ENCODE peak calls at places on chromosomes 1 and 21, in six cellular contexts. One of them, this sample, is unnamed.

GRCh38 chr1:169110691-169111447 is 4.4 kb downstream of the ATP1B1 start:
- DNase-seq in activated CD8-positive, alpha-beta T cell treated with anti-CD3 and anti-CD28 coated beads for 36 hours: no peak
- DNase-seq in AG20443: no peak
- DNase-seq in Daoy: no peak
- DNase-seq in stimulated activated CD8-positive, alpha-beta memory T cell treated with anti-CD3 and anti-CD28 coated beads, Interleukin-12 subunit alpha, Interleukin-12 subunit beta, amount 100 ng/mL, for 1 hour: no peak
- DNase-seq in stromal cell of bone marrow: no peak
- DNase-seq in this sample: no peak

GRCh38 chr1:64246294-64246917 is 43.0 kb downstream of the UBE2U start:
- DNase-seq in Daoy: no peak
- DNase-seq in activated CD8-positive, alpha-beta T cell treated with anti-CD3 and anti-CD28 coated beads for 36 hours: no peak
- DNase-seq in AG20443: peak; percentile 48
- DNase-seq in stromal cell of bone marrow: peak; percentile 32
- DNase-seq in stimulated activated CD8-positive, alpha-beta memory T cell treated with anti-CD3 and anti-CD28 coated beads, Interleukin-12 subunit alpha, Interleukin-12 subunit beta, amount 100 ng/mL, for 1 hour: no peak
- DNase-seq in this sample: no peak

GRCh38 chr1:7993593-7994479 is 32.3 kb downstream of the ERRFI1 start:
- DNase-seq in AG20443: no peak
- DNase-seq in stromal cell of bone marrow: no peak
- DNase-seq in activated CD8-positive, alpha-beta T cell treated with anti-CD3 and anti-CD28 coated beads for 36 hours: no peak
- DNase-seq in stimulated activated CD8-positive, alpha-beta memory T cell treated with anti-CD3 and anti-CD28 coated beads, Interleukin-12 subunit alpha, Interleukin-12 subunit beta, amount 100 ng/mL, for 1 hour: no peak
- DNase-seq in Daoy: peak; percentile 66
- DNase-seq in this sample: peak; percentile 37

GRCh38 chr1:24855474-24855873 is 74.6 kb downstream of the RUNX3 start:
- DNase-seq in activated CD8-positive, alpha-beta T cell treated with anti-CD3 and anti-CD28 coated beads for 36 hours: no peak
- DNase-seq in stromal cell of bone marrow: no peak
- DNase-seq in stimulated activated CD8-positive, alpha-beta memory T cell treated with anti-CD3 and anti-CD28 coated beads, Interleukin-12 subunit alpha, Interleukin-12 subunit beta, amount 100 ng/mL, for 1 hour: no peak
- DNase-seq in AG20443: no peak
- DNase-seq in Daoy: no peak
- DNase-seq in this sample: no peak

GRCh38 chr21:41684381-41685245 is 82.2 kb downstream of the RIPK4 start:
- DNase-seq in stimulated activated CD8-positive, alpha-beta memory T cell treated with anti-CD3 and anti-CD28 coated beads, Interleukin-12 subunit alpha, Interleukin-12 subunit beta, amount 100 ng/mL, for 1 hour: no peak
- DNase-seq in AG20443: peak; percentile 77
- DNase-seq in Daoy: peak; percentile 87
- DNase-seq in activated CD8-positive, alpha-beta T cell treated with anti-CD3 and anti-CD28 coated beads for 36 hours: no peak
- DNase-seq in stromal cell of bone marrow: no peak
- DNase-seq in this sample: peak; percentile 92

GRCh38 chr1:183622884-183623785 is 12.4 kb downstream of the ARPC5 start:
- DNase-seq in activated CD8-positive, alpha-beta T cell treated with anti-CD3 and anti-CD28 coated beads for 36 hours: peak; percentile 64
- DNase-seq in AG20443: peak; percentile 42
- DNase-seq in stromal cell of bone marrow: no peak
- DNase-seq in stimulated activated CD8-positive, alpha-beta memory T cell treated with anti-CD3 and anti-CD28 coated beads, Interleukin-12 subunit alpha, Interleukin-12 subunit beta, amount 100 ng/mL, for 1 hour: peak; percentile 27
- DNase-seq in Daoy: peak; percentile 54
- DNase-seq in this sample: peak; percentile 65

GRCh38 chr21:37915941-37916794 is at the start of gene KCNJ6:
- DNase-seq in stimulated activated CD8-positive, alpha-beta memory T cell treated with anti-CD3 and anti-CD28 coated beads, Interleukin-12 subunit alpha, Interleukin-12 subunit beta, amount 100 ng/mL, for 1 hour: no peak
- DNase-seq in stromal cell of bone marrow: no peak
- DNase-seq in Daoy: peak; percentile 83
- DNase-seq in activated CD8-positive, alpha-beta T cell treated with anti-CD3 and anti-CD28 coated beads for 36 hours: peak; percentile 15
- DNase-seq in AG20443: peak; percentile 90
- DNase-seq in this sample: peak; percentile 6

GRCh38 chr1:166164995-166165660 is 1.7 kb downstream of the FAM78B start:
- DNase-seq in activated CD8-positive, alpha-beta T cell treated with anti-CD3 and anti-CD28 coated beads for 36 hours: peak; percentile 14
- DNase-seq in stromal cell of bone marrow: no peak
- DNase-seq in stimulated activated CD8-positive, alpha-beta memory T cell treated with anti-CD3 and anti-CD28 coated beads, Interleukin-12 subunit alpha, Interleukin-12 subunit beta, amount 100 ng/mL, for 1 hour: no peak
- DNase-seq in AG20443: peak; percentile 76
- DNase-seq in Daoy: peak; percentile 69
- DNase-seq in this sample: no peak

GRCh38 chr1:66552829-66553228 is 18.9 kb downstream of the SGIP1 start:
- DNase-seq in activated CD8-positive, alpha-beta T cell treated with anti-CD3 and anti-CD28 coated beads for 36 hours: no peak
- DNase-seq in stimulated activated CD8-positive, alpha-beta memory T cell treated with anti-CD3 and anti-CD28 coated beads, Interleukin-12 subunit alpha, Interleukin-12 subunit beta, amount 100 ng/mL, for 1 hour: no peak
- DNase-seq in AG20443: no peak
- DNase-seq in Daoy: no peak
- DNase-seq in stromal cell of bone marrow: no peak
- DNase-seq in this sample: no peak

GRCh38 chr1:115465802-115466363 is 127.8 kb upstream of the NGF start:
- DNase-seq in stromal cell of bone marrow: no peak
- DNase-seq in Daoy: no peak
- DNase-seq in stimulated activated CD8-positive, alpha-beta memory T cell treated with anti-CD3 and anti-CD28 coated beads, Interleukin-12 subunit alpha, Interleukin-12 subunit beta, amount 100 ng/mL, for 1 hour: no peak
- DNase-seq in AG20443: no peak
- DNase-seq in activated CD8-positive, alpha-beta T cell treated with anti-CD3 and anti-CD28 coated beads for 36 hours: no peak
- DNase-seq in this sample: no peak

GRCh38 chr1:201877877-201878339 is 10.8 kb upstream of the SHISA4 start:
- DNase-seq in AG20443: peak; percentile 67
- DNase-seq in Daoy: peak; percentile 51
- DNase-seq in stimulated activated CD8-positive, alpha-beta memory T cell treated with anti-CD3 and anti-CD28 coated beads, Interleukin-12 subunit alpha, Interleukin-12 subunit beta, amount 100 ng/mL, for 1 hour: no peak
- DNase-seq in activated CD8-positive, alpha-beta T cell treated with anti-CD3 and anti-CD28 coated beads for 36 hours: peak; percentile 44
- DNase-seq in stromal cell of bone marrow: no peak
- DNase-seq in this sample: peak; percentile 62

GRCh38 chr1:12336436-12336835 is 106.6 kb downstream of the VPS13D start:
- DNase-seq in Daoy: no peak
- DNase-seq in activated CD8-positive, alpha-beta T cell treated with anti-CD3 and anti-CD28 coated beads for 36 hours: no peak
- DNase-seq in stimulated activated CD8-positive, alpha-beta memory T cell treated with anti-CD3 and anti-CD28 coated beads, Interleukin-12 subunit alpha, Interleukin-12 subunit beta, amount 100 ng/mL, for 1 hour: no peak
- DNase-seq in stromal cell of bone marrow: no peak
- DNase-seq in AG20443: no peak
- DNase-seq in this sample: no peak

GRCh38 chr1:54439550-54440223 is 33.5 kb upstream of the SSBP3 start:
- DNase-seq in activated CD8-positive, alpha-beta T cell treated with anti-CD3 and anti-CD28 coated beads for 36 hours: no peak
- DNase-seq in AG20443: no peak
- DNase-seq in stimulated activated CD8-positive, alpha-beta memory T cell treated with anti-CD3 and anti-CD28 coated beads, Interleukin-12 subunit alpha, Interleukin-12 subunit beta, amount 100 ng/mL, for 1 hour: no peak
- DNase-seq in Daoy: no peak
- DNase-seq in stromal cell of bone marrow: no peak
- DNase-seq in this sample: no peak

GRCh38 chr1:220810179-220810653 is 23.5 kb downstream of the MTARC1 start:
- DNase-seq in stimulated activated CD8-positive, alpha-beta memory T cell treated with anti-CD3 and anti-CD28 coated beads, Interleukin-12 subunit alpha, Interleukin-12 subunit beta, amount 100 ng/mL, for 1 hour: peak; percentile 52
- DNase-seq in Daoy: peak; percentile 81
- DNase-seq in activated CD8-positive, alpha-beta T cell treated with anti-CD3 and anti-CD28 coated beads for 36 hours: peak; percentile 84
- DNase-seq in stromal cell of bone marrow: peak; percentile 63
- DNase-seq in AG20443: peak; percentile 89
- DNase-seq in this sample: peak; percentile 79

GRCh38 chr1:153881764-153882163 is 41.0 kb downstream of the GATAD2B start:
- DNase-seq in activated CD8-positive, alpha-beta T cell treated with anti-CD3 and anti-CD28 coated beads for 36 hours: peak; percentile 6
- DNase-seq in stromal cell of bone marrow: no peak
- DNase-seq in Daoy: peak; percentile 6
- DNase-seq in stimulated activated CD8-positive, alpha-beta memory T cell treated with anti-CD3 and anti-CD28 coated beads, Interleukin-12 subunit alpha, Interleukin-12 subunit beta, amount 100 ng/mL, for 1 hour: no peak
- DNase-seq in AG20443: peak; percentile 52
- DNase-seq in this sample: peak; percentile 56

GRCh38 chr1:155057104-155057503 is 6.0 kb downstream of the ADAM15 start:
- DNase-seq in stimulated activated CD8-positive, alpha-beta memory T cell treated with anti-CD3 and anti-CD28 coated beads, Interleukin-12 subunit alpha, Interleukin-12 subunit beta, amount 100 ng/mL, for 1 hour: no peak
- DNase-seq in activated CD8-positive, alpha-beta T cell treated with anti-CD3 and anti-CD28 coated beads for 36 hours: no peak
- DNase-seq in AG20443: no peak
- DNase-seq in stromal cell of bone marrow: no peak
- DNase-seq in Daoy: no peak
- DNase-seq in this sample: no peak

GRCh38 chr1:87800006-87800405 is 471.3 kb downstream of the LMO4 start:
- DNase-seq in Daoy: no peak
- DNase-seq in stromal cell of bone marrow: no peak
- DNase-seq in stimulated activated CD8-positive, alpha-beta memory T cell treated with anti-CD3 and anti-CD28 coated beads, Interleukin-12 subunit alpha, Interleukin-12 subunit beta, amount 100 ng/mL, for 1 hour: no peak
- DNase-seq in activated CD8-positive, alpha-beta T cell treated with anti-CD3 and anti-CD28 coated beads for 36 hours: no peak
- DNase-seq in AG20443: peak; percentile 12
- DNase-seq in this sample: no peak

GRCh38 chr1:243979396-243979795 is 71.7 kb upstream of the ZBTB18 start:
- DNase-seq in AG20443: no peak
- DNase-seq in Daoy: no peak
- DNase-seq in activated CD8-positive, alpha-beta T cell treated with anti-CD3 and anti-CD28 coated beads for 36 hours: no peak
- DNase-seq in stromal cell of bone marrow: no peak
- DNase-seq in stimulated activated CD8-positive, alpha-beta memory T cell treated with anti-CD3 and anti-CD28 coated beads, Interleukin-12 subunit alpha, Interleukin-12 subunit beta, amount 100 ng/mL, for 1 hour: no peak
- DNase-seq in this sample: no peak

GRCh38 chr1:195740862-195741261 is 867.4 kb downstream of the KCNT2 start:
- DNase-seq in Daoy: no peak
- DNase-seq in activated CD8-positive, alpha-beta T cell treated with anti-CD3 and anti-CD28 coated beads for 36 hours: no peak
- DNase-seq in AG20443: peak; percentile 11
- DNase-seq in stimulated activated CD8-positive, alpha-beta memory T cell treated with anti-CD3 and anti-CD28 coated beads, Interleukin-12 subunit alpha, Interleukin-12 subunit beta, amount 100 ng/mL, for 1 hour: no peak
- DNase-seq in stromal cell of bone marrow: no peak
- DNase-seq in this sample: no peak

GRCh38 chr1:93964777-93965200 is 55.6 kb upstream of the GCLM start:
- DNase-seq in AG20443: no peak
- DNase-seq in Daoy: peak; percentile 89
- DNase-seq in stimulated activated CD8-positive, alpha-beta memory T cell treated with anti-CD3 and anti-CD28 coated beads, Interleukin-12 subunit alpha, Interleukin-12 subunit beta, amount 100 ng/mL, for 1 hour: no peak
- DNase-seq in activated CD8-positive, alpha-beta T cell treated with anti-CD3 and anti-CD28 coated beads for 36 hours: peak; percentile 24
- DNase-seq in stromal cell of bone marrow: peak; percentile 44
- DNase-seq in this sample: peak; percentile 15

GRCh38 chr21:15301736-15302135 is 236.9 kb upstream of the NRIP1 start:
- DNase-seq in stimulated activated CD8-positive, alpha-beta memory T cell treated with anti-CD3 and anti-CD28 coated beads, Interleukin-12 subunit alpha, Interleukin-12 subunit beta, amount 100 ng/mL, for 1 hour: no peak
- DNase-seq in activated CD8-positive, alpha-beta T cell treated with anti-CD3 and anti-CD28 coated beads for 36 hours: no peak
- DNase-seq in stromal cell of bone marrow: peak; percentile 9
- DNase-seq in Daoy: peak; percentile 8
- DNase-seq in AG20443: no peak
- DNase-seq in this sample: no peak

GRCh38 chr1:64809309-64809708 is 64.4 kb downstream of the RAVER2 start:
- DNase-seq in stromal cell of bone marrow: no peak
- DNase-seq in activated CD8-positive, alpha-beta T cell treated with anti-CD3 and anti-CD28 coated beads for 36 hours: no peak
- DNase-seq in stimulated activated CD8-positive, alpha-beta memory T cell treated with anti-CD3 and anti-CD28 coated beads, Interleukin-12 subunit alpha, Interleukin-12 subunit beta, amount 100 ng/mL, for 1 hour: no peak
- DNase-seq in Daoy: no peak
- DNase-seq in AG20443: no peak
- DNase-seq in this sample: no peak

GRCh38 chr1:92446546-92446945 is 40.2 kb downstream of the GFI1 start:
- DNase-seq in stromal cell of bone marrow: peak; percentile 6
- DNase-seq in stimulated activated CD8-positive, alpha-beta memory T cell treated with anti-CD3 and anti-CD28 coated beads, Interleukin-12 subunit alpha, Interleukin-12 subunit beta, amount 100 ng/mL, for 1 hour: no peak
- DNase-seq in activated CD8-positive, alpha-beta T cell treated with anti-CD3 and anti-CD28 coated beads for 36 hours: no peak
- DNase-seq in AG20443: peak; percentile 36
- DNase-seq in Daoy: peak; percentile 62
- DNase-seq in this sample: peak; percentile 49

GRCh38 chr1:209506101-209506500 is 77.4 kb upstream of the CAMK1G start:
- DNase-seq in AG20443: no peak
- DNase-seq in Daoy: no peak
- DNase-seq in activated CD8-positive, alpha-beta T cell treated with anti-CD3 and anti-CD28 coated beads for 36 hours: no peak
- DNase-seq in stimulated activated CD8-positive, alpha-beta memory T cell treated with anti-CD3 and anti-CD28 coated beads, Interleukin-12 subunit alpha, Interleukin-12 subunit beta, amount 100 ng/mL, for 1 hour: no peak
- DNase-seq in stromal cell of bone marrow: no peak
- DNase-seq in this sample: no peak

GRCh38 chr1:227323164-227323955 is 5.1 kb upstream of the CDC42BPA start:
- DNase-seq in Daoy: peak; percentile 34
- DNase-seq in stromal cell of bone marrow: no peak
- DNase-seq in AG20443: no peak
- DNase-seq in stimulated activated CD8-positive, alpha-beta memory T cell treated with anti-CD3 and anti-CD28 coated beads, Interleukin-12 subunit alpha, Interleukin-12 subunit beta, amount 100 ng/mL, for 1 hour: no peak
- DNase-seq in activated CD8-positive, alpha-beta T cell treated with anti-CD3 and anti-CD28 coated beads for 36 hours: no peak
- DNase-seq in this sample: no peak

GRCh38 chr1:32703479-32704291 is 1.1 kb upstream of the SYNC start:
- DNase-seq in stromal cell of bone marrow: peak; percentile 93
- DNase-seq in stimulated activated CD8-positive, alpha-beta memory T cell treated with anti-CD3 and anti-CD28 coated beads, Interleukin-12 subunit alpha, Interleukin-12 subunit beta, amount 100 ng/mL, for 1 hour: no peak
- DNase-seq in AG20443: peak; percentile 92
- DNase-seq in activated CD8-positive, alpha-beta T cell treated with anti-CD3 and anti-CD28 coated beads for 36 hours: no peak
- DNase-seq in Daoy: peak; percentile 99
- DNase-seq in this sample: peak; percentile 76

GRCh38 chr1:61120998-61121397 is 38.6 kb downstream of the NFIA start:
- DNase-seq in activated CD8-positive, alpha-beta T cell treated with anti-CD3 and anti-CD28 coated beads for 36 hours: no peak
- DNase-seq in stimulated activated CD8-positive, alpha-beta memory T cell treated with anti-CD3 and anti-CD28 coated beads, Interleukin-12 subunit alpha, Interleukin-12 subunit beta, amount 100 ng/mL, for 1 hour: no peak
- DNase-seq in Daoy: no peak
- DNase-seq in AG20443: peak; percentile 20
- DNase-seq in stromal cell of bone marrow: no peak
- DNase-seq in this sample: no peak

GRCh38 chr21:28767523-28767922 is 225.2 kb downstream of the LTN1 start:
- DNase-seq in stimulated activated CD8-positive, alpha-beta memory T cell treated with anti-CD3 and anti-CD28 coated beads, Interleukin-12 subunit alpha, Interleukin-12 subunit beta, amount 100 ng/mL, for 1 hour: no peak
- DNase-seq in stromal cell of bone marrow: no peak
- DNase-seq in AG20443: no peak
- DNase-seq in Daoy: no peak
- DNase-seq in activated CD8-positive, alpha-beta T cell treated with anti-CD3 and anti-CD28 coated beads for 36 hours: peak; percentile 33
- DNase-seq in this sample: no peak